ENCODE peak calls at places on chromosomes 5 and 9, in four cellular contexts. N, U, J and P are unnamed samples.

GRCh38 chr5:155728146-155728856 is 598.7 kb upstream of the SGCD start:
- DNase-seq in N (no peak), U (peak), J (no peak), P (peak)

GRCh38 chr9:95078516-95078915 is 239.0 kb downstream of the FANCC start:
- DNase-seq in N (no peak), U (no peak), J (no peak), P (no peak)

GRCh38 chr9:77575785-77576184 is 72.3 kb downstream of the GNA14 start:
- DNase-seq in N (no peak), U (peak), J (no peak), P (no peak)

GRCh38 chr5:147949711-147950573 is 43.6 kb upstream of the C5orf46 start:
- DNase-seq in N (no peak), U (peak), J (no peak), P (no peak)

GRCh38 chr5:141150993-141151325 is 1.1 kb downstream of the PCDHB6 start:
- DNase-seq in N (no peak), U (no peak), J (no peak), P (no peak)

GRCh38 chr5:83313431-83313830 is 158.1 kb upstream of the VCAN start:
- DNase-seq in N (no peak), U (no peak), J (no peak), P (no peak)

GRCh38 chr9:38008168-38009034 is 60.6 kb downstream of the SHB start:
- DNase-seq in N (no peak), U (peak), J (no peak), P (peak)

GRCh38 chr5:178357678-178358077 is 125.1 kb upstream of the PHYKPL start:
- DNase-seq in N (no peak), U (no peak), J (no peak), P (no peak)

GRCh38 chr9:32581512-32582143 is 8.7 kb upstream of the NDUFB6 start:
- DNase-seq in N (no peak), U (peak), J (peak), P (no peak)

GRCh38 chr5:134446938-134447337 is 35.3 kb upstream of the CDKN2AIPNL start:
- DNase-seq in N (no peak), U (no peak), J (no peak), P (no peak)

GRCh38 chr9:91156451-91157234 is 205.1 kb downstream of the AUH start:
- DNase-seq in N (no peak), U (no peak), J (no peak), P (peak)

GRCh38 chr5:143247134-143247815 is 156.2 kb downstream of the NR3C1 start:
- DNase-seq in N (no peak), U (no peak), J (no peak), P (no peak)

GRCh38 chr5:82806513-82806912 is 270.7 kb downstream of the TMEM167A start:
- DNase-seq in N (no peak), U (no peak), J (no peak), P (no peak)

GRCh38 chr5:119055267-119055666 is 15.6 kb upstream of the DMXL1 start:
- DNase-seq in N (no peak), U (peak), J (no peak), P (no peak)

GRCh38 chr5:158406884-158407790 is 548.2 kb upstream of the CLINT1 start:
- DNase-seq in N (no peak), U (no peak), J (no peak), P (no peak)

GRCh38 chr9:106648799-106649198 is 214.2 kb upstream of the ZNF462 start:
- DNase-seq in N (no peak), U (no peak), J (no peak), P (no peak)
- TF ChIP-seq CTCF in N (no peak), U (peak), J (peak), P (no peak)

GRCh38 chr9:124660341-124660801 is 110.7 kb downstream of the NR6A1 start:
- DNase-seq in N (no peak), U (peak), J (no peak), P (no peak)

GRCh38 chr9:124661184-124661755 is 109.8 kb downstream of the NR6A1 start:
- DNase-seq in N (no peak), U (no peak), J (no peak), P (no peak)

GRCh38 chr9:124658165-124659017 is 112.7 kb downstream of the NR6A1 start:
- DNase-seq in N (peak), U (peak), J (no peak), P (peak)

GRCh38 chr9:124657526-124657925 is 113.6 kb downstream of the NR6A1 start:
- DNase-seq in N (no peak), U (no peak), J (no peak), P (no peak)

DNA sequence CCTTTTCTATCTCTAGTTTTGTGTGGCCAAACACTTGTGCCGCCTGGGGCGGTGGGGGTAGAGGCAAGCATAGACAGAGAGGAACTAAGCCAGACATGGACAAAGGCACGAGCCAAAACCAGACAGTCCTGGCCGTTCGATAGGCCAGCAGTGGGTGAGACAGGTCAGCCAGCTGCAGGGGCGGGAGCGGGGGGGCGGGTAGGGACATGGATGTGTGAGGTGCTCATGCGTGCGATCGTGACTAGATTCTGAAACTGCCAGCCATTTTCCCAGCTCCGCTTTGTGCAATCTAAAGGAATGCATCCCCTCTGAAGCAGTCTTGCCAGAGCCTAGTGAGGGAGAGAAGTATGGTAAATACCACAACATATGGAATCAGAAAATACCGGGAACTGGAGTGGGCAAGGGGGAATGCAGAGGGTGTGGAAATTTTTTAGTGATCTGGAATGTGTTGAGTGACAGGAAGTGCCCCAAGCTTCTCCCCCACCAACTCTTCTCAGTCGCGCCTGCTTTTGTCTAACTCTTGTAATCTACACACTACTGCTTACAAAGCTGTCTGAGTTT is 111.9 kb downstream of the NR6A1 start:
- DNase-seq in N (peak), U (peak), J (no peak), P (peak)
- H3K4me3 ChIP-seq in N (peak), U (peak), J (peak), P (peak)

DNA sequence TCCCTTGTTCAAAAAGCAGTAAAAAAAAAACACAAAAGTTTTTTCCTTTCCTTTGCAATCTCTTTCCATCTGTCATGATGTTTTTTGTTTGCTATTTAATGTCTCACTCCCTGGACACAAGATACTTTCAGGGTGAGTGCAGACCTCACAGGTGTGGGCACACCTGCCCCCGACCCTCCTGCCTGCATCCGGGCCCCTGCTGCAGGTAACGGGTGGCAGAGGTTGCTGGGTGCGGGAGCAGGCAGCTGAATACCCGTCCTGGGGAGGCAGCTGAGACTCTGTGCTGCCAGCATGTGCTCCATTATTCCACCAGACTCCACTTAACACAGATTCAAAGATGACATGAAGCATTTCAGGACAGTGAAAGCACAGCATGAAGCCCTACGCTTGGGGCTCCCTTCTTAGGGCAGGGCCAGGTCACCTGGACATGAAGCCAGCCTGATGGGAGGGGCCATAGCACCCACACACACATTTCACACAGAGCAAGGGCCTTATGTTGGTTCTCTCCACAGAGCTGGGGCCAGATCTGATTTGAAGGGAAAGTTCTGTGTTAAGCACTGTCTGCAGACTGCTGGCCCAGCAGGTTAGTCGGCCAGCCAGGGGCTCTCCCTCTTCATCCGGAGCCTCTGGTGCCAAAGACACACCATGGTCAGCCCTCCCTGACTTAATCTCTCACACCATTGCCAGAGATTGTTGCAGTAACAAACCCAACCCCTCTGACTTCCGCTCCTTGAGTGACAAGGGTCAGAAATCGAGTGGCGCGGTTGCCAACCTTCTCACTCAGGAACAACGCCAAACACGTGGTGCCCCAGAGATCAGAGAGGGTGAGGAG is 13.0 kb downstream of the NEK6 start:
- DNase-seq in N (no peak), U (no peak), J (no peak), P (no peak)
- TF ChIP-seq EP300 in N (no peak), U (no peak), J (no peak), P (no peak)

GRCh38 chr9:74497750-74498615 is 848 bp downstream of the RORB start:
- DNase-seq in N (no peak), U (peak), J (peak), P (peak)
- TF ChIP-seq CTCF in N (no peak), U (no peak), J (no peak), P (no peak)

DNA sequence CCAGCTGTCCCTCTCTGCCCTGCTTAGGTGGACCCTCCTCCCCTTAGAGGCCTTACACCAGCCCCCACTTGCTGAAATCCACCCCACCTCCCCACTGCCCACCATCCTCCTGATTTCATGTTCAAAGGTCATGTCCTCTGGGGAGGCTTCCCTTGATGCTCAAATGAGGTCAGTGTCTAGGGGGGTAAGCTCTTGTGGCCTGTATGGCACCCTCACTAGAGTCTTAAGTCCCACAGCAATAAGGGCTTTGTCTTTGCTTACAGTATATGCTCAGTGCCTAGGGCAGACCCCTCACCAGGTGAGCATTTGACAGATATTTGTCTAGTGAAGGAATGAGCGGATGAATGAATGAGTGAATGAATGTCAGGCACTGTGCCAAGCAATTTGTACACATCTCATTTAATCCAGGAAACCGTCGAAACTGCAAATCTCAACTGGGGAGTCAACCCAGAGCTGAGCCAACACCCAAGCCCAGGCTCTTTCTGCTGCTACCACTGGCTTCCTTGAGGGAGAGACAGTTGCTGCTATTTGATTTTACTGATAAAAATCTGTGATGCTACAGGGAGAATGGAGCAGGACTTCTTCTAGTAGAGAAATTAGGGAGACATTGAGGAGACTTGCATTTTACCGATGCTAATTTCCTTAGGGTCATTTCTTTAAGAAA is 101.9 kb downstream of the IQGAP2 start:
- DNase-seq in N (no peak), U (no peak), J (no peak), P (no peak)
- H3K4me3 ChIP-seq in N (no peak), U (no peak), J (no peak), P (no peak)

GRCh38 chr5:39193553-39194465 is 25.6 kb downstream of the FYB1 start:
- DNase-seq in N (no peak), U (no peak), J (no peak), P (no peak)
- TF ChIP-seq EP300 in N (no peak), U (no peak), J (no peak), P (no peak)

GRCh38 chr9:13915131-13915530 is 398.8 kb downstream of the NFIB start:
- DNase-seq in N (no peak), U (no peak), J (no peak), P (no peak)
- TF ChIP-seq CTCF in N (no peak), U (no peak), J (no peak), P (no peak)

GRCh38 chr5:93604119-93604963 is 21.3 kb downstream of the NR2F1 start:
- DNase-seq in N (no peak), U (no peak), J (no peak), P (no peak)

GRCh38 chr5:93603711-93604118 is 20.7 kb downstream of the NR2F1 start:
- DNase-seq in N (no peak), U (no peak), J (peak), P (no peak)

GRCh38 chr5:93601433-93602175 is 18.6 kb downstream of the NR2F1 start:
- DNase-seq in N (no peak), U (no peak), J (no peak), P (no peak)

GRCh38 chr5:93602261-93603149 is 19.5 kb downstream of the NR2F1 start:
- DNase-seq in N (no peak), U (no peak), J (peak), P (peak)

DNA sequence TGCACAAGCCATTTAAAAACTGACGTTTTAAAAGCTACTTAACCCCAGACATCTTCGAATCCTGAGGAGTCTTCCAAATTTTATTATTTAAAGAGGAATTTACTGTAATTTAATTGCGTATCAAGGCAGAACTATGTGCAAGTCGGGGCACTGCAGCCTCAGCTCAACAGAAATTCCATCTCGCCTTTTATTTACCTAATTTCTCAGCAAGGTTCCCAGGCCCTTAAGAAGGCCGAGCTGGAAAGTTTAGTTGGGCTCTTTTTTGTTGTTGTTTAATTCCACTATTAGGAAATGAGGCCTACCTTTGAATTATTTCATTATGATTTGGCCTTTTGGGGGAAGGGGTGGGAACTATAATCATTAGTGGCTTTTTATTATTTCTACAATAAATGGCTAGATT is 20.2 kb downstream of the NR2F1 start:
- DNase-seq in N (no peak), U (no peak), J (no peak), P (no peak)
- H3K4me3 ChIP-seq in N (no peak), U (no peak), J (no peak), P (no peak)

GRCh38 chr5:81789033-81789432 is 38.1 kb upstream of the SSBP2 start:
- DNase-seq in N (no peak), U (no peak), J (no peak), P (peak)
- TF ChIP-seq EP300 in N (no peak), U (no peak), J (no peak), P (no peak)

DNA sequence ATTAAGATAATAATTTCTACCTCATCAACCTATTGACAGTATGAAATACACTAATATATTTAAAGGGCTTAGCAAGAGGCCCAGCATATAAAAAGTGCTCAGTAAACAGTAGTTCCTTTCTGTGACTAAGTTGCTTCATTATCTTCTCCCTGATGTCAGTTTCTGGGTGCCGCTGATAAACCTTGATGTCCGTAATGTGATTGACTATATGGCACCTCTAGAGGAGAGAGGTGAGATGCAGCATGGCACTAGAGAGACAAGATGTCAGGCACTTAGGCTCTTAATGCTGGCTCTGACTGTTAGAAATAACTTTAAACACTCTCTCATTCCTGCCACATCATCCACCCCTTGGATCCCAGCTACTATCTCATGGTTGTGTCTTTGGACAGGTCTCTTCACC is 455.9 kb upstream of the KLF4 start:
- DNase-seq in N (no peak), U (no peak), J (no peak), P (no peak)
- TF ChIP-seq CTCF in N (no peak), U (no peak), J (no peak), P (no peak)